ENCODE peak calls at places on chromosomes 6 and 20, in nine cellular contexts. K, O, Q, A, L, R, X, F and U are unnamed samples.

GRCh38 chr20:46772901-46773300 is 63.5 kb downstream of the SLC2A10 start:
- DNase-seq in K (no peak), O (no peak), Q (no peak), A (no peak), L (peak; percentile 34), R (no peak), X (no peak), F (no peak), U (no peak)

GRCh38 chr6:62045502-62045901 is 240.5 kb downstream of the KHDRBS2 start:
- DNase-seq in K (no peak), O (no peak), Q (no peak), A (no peak), L (no peak), R (no peak), X (no peak), F (no peak), U (no peak)

GRCh38 chr20:63441136-63441776 is 31.2 kb downstream of the KCNQ2 start:
- DNase-seq in K (no peak), O (no peak), Q (no peak), A (no peak), L (no peak), R (no peak), X (no peak), F (no peak), U (no peak)

GRCh38 chr6:50820590-50821234 is 2.0 kb downstream of the TFAP2B start:
- DNase-seq in K (peak; percentile 9), O (no peak), Q (no peak), A (no peak), L (peak; percentile 66), R (no peak), X (no peak), F (no peak), U (no peak)

GRCh38 chr20:45506927-45507820 is 8.2 kb downstream of the SPINT3 start:
- DNase-seq in K (no peak), O (no peak), Q (no peak), A (no peak), L (no peak), R (no peak), X (no peak), F (peak; percentile 83), U (no peak)

GRCh38 chr6:41077536-41077935 is 4.8 kb downstream of the NFYA start:
- DNase-seq in K (no peak), O (no peak), Q (no peak), A (no peak), L (no peak), R (no peak), X (no peak), F (peak; percentile 40), U (no peak)

GRCh38 chr20:60086936-60087562 is 128.8 kb downstream of the CDH26 start:
- DNase-seq in K (no peak), O (no peak), Q (no peak), A (no peak), L (no peak), R (no peak), X (no peak), F (peak; percentile 22), U (no peak)

GRCh38 chr6:129138739-129139405 is 255.9 kb downstream of the LAMA2 start:
- DNase-seq in K (no peak), O (no peak), Q (no peak), A (no peak), L (no peak), R (no peak), X (no peak), F (no peak), U (no peak)

GRCh38 chr20:1225729-1226313 is at the start of gene RAD21L1:
- DNase-seq in K (peak; percentile 68), O (peak; percentile 93), Q (peak; percentile 36), A (peak; percentile 21), L (peak; percentile 95), R (no peak), X (peak; percentile 86), F (peak; percentile 20), U (peak; percentile 10)

GRCh38 chr6:169854083-169854725 is 102.8 kb downstream of the ERMARD start:
- DNase-seq in K (no peak), O (no peak), Q (no peak), A (no peak), L (no peak), R (no peak), X (no peak), F (no peak), U (no peak)

GRCh38 chr6:94668896-94669295 is 908.4 kb upstream of the MANEA start:
- DNase-seq in K (no peak), O (no peak), Q (no peak), A (no peak), L (no peak), R (no peak), X (no peak), F (no peak), U (no peak)

GRCh38 chr6:111871725-111872520 is 1.3 kb downstream of the FYN start:
- DNase-seq in K (no peak), O (peak; percentile 61), Q (no peak), A (no peak), L (peak; percentile 68), R (no peak), X (no peak), F (no peak), U (no peak)

GRCh38 chr6:138267971-138268895 is 49.9 kb upstream of the PBOV1 start:
- DNase-seq in K (no peak), O (no peak), Q (no peak), A (no peak), L (no peak), R (no peak), X (no peak), F (no peak), U (no peak)

GRCh38 chr6:36349240-36349639 is 12.6 kb upstream of the BNIP5 start:
- DNase-seq in K (no peak), O (no peak), Q (no peak), A (no peak), L (no peak), R (no peak), X (no peak), F (peak; percentile 70), U (no peak)

GRCh38 chr6:14499804-14500203 is 382.2 kb downstream of the CD83 start:
- DNase-seq in K (peak; percentile 66), O (no peak), Q (no peak), A (peak; percentile 65), L (peak; percentile 79), R (peak; percentile 75), X (no peak), F (peak; percentile 76), U (peak; percentile 92)

DNA sequence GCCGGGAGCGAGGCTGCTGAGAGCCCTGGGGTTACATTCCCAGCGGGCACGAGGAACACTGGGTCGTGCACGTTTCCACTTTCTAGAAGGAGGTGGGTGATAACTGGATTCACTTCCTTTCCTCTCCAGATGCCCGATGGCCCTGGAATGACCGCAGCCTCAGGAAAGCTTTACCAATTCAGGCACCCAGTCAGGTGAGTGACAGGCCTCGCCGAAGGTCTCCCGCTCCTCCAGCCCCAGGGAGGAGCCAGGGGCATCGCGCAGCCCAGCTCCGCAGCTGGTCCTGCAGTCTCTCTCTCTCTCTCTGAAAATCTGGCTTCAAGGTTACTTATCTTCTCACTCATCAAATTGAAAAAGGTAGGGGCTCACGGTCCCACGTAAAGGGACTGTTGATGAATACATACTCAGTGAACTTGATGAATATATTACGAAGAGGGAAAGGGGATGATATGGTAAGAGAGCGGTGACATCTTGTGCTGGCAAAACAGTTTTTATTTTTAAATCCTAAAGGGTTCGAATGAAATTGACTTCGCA is 875 bp downstream of the RIPPLY2 start:
- DNase-seq in K (no peak), O (no peak), Q (no peak), A (no peak), L (peak; percentile 52), R (no peak), X (no peak), F (no peak), U (no peak)
- H3K4me3 ChIP-seq in K (no peak overlapping the region), O (peak overlapping the region; percentile 35), Q (peak overlapping the region; percentile 58), A (peak overlapping the region; percentile 57), L (peak overlapping the region; percentile 59), R (peak overlapping the region; percentile 31), X (peak overlapping the region; percentile 60), F (peak overlapping the region; percentile 44), U (peak overlapping the region; percentile 59)

GRCh38 chr6:143967861-143968498 is 40.1 kb downstream of the PLAGL1 start:
- DNase-seq in K (no peak), O (no peak), Q (no peak), A (no peak), L (no peak), R (no peak), X (no peak), F (no peak), U (no peak)
- H3K4me3 ChIP-seq in K (no peak overlapping the region), O (no peak overlapping the region), Q (no peak overlapping the region), A (no peak overlapping the region), L (no peak overlapping the region), R (no peak overlapping the region), X (no peak overlapping the region), F (no peak overlapping the region), U (no peak overlapping the region)

DNA sequence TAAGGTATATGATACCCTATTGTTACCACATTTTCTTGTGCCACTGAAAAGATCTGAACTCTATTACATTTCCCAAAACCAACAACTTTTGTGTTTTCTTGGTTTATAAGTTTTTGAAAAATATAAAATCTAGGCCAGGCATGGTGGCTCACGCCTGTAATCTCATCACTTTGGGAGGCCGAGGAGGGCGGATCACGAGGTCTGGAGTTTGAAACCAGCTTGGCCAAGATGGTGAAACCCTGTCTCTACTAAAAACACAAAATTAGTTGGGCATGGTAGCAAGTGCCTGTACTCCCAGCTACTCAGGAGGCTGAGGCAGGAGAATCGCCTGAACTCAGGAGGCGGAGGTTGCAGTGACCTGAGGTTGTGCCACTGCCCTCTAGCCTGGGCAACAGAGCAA is 34.3 kb downstream of the SAMHD1 start:
- DNase-seq in K (no peak), O (no peak), Q (no peak), A (no peak), L (no peak), R (no peak), X (no peak), F (no peak), U (no peak)
- H3K4me3 ChIP-seq in K (no peak overlapping the region), O (no peak overlapping the region), Q (no peak overlapping the region), A (no peak overlapping the region), L (no peak overlapping the region), R (no peak overlapping the region), X (no peak overlapping the region), F (no peak overlapping the region), U (no peak overlapping the region)

DNA sequence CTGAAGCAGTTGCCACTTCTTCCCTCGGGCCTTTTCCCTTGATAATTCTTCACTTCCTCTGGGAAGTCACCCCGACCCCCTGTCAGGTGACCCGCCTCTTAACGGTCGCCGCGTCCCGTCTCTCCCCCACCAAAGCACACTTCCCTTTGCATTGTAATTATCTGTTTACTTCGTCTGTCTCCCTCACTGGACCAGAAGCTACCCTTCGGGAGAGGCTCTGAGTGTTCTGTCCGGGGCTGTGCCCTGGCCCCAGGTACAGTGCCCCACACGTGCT is 771 bp upstream of the SNAI1 start:
- DNase-seq in K (no peak), O (no peak), Q (no peak), A (no peak), L (no peak), R (no peak), X (no peak), F (no peak), U (no peak)
- H3K4me3 ChIP-seq in K (no peak overlapping the region), O (peak overlapping the region; percentile 50), Q (peak overlapping the region; percentile 57), A (peak overlapping the region; percentile 48), L (peak overlapping the region; percentile 78), R (no peak overlapping the region), X (peak overlapping the region; percentile 76), F (no peak overlapping the region), U (peak overlapping the region; percentile 19)

DNA sequence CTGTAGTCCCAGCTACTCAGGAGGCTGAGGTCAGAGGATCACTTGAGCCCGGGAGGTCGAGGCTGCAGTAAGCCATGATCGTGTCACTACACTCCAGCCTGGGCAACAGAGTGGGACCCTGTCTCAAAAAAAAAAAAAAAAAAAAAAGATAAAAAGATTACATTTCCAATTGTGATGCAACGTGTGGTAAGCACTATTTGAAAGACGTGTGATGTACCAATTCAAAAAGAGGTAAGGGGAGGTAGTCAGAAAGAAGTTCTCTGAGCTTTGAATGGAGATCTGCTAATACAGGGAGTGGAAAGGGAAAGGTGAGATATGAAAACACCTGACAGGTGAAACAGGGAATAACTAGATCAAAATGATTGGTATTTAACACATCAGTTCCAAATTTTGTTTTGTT is 11.9 kb downstream of the GOPC start:
- DNase-seq in K (no peak), O (no peak), Q (no peak), A (no peak), L (no peak), R (no peak), X (no peak), F (no peak), U (no peak)
- H3K4me3 ChIP-seq in K (no peak overlapping the region), O (no peak overlapping the region), Q (no peak overlapping the region), A (no peak overlapping the region), L (no peak overlapping the region), R (no peak overlapping the region), X (no peak overlapping the region), F (no peak overlapping the region), U (no peak overlapping the region)